ENCODE peak calls at places on chromosomes 12 and 14, in ten cellular contexts. K is HTR-8/SVneo; L is effector CD4-positive, alpha-beta T cell; J is iris pigment epithelial cell; G is NCI-H69; V is LoVo; S is effector memory CD8-positive, alpha-beta T cell; H is kidney glomerular epithelial cell; I is HuH-7.5; N is A549. T is an unnamed sample.

GRCh38 chr12:117936722-117937484 is 31.9 kb downstream of the KSR2 start:
- DNase-seq in K (no peak), L (no peak), J (no peak), G (no peak), V (no peak), S (no peak), H (no peak), I (no peak), N (no peak), T (no peak)

GRCh38 chr14:74333909-74334308 is 14.4 kb upstream of the VRTN start:
- DNase-seq in K (no peak), L (no peak), J (peak), G (no peak), V (peak), S (no peak), H (no peak), I (no peak), N (no peak), T (no peak)

GRCh38 chr14:91752956-91753355 is 21.1 kb upstream of the CATSPERB start:
- DNase-seq in K (no peak), L (no peak), J (no peak), G (no peak), V (no peak), S (no peak), H (peak), I (no peak), N (no peak), T (no peak)

GRCh38 chr14:102215071-102215470 is 75.4 kb downstream of the WDR20 start:
- DNase-seq in K (no peak), L (no peak), J (peak), G (no peak), V (no peak), S (no peak), H (no peak), I (no peak), N (no peak), T (no peak)

GRCh38 chr12:53078425-53079225 is 565 bp downstream of the SPRYD3 start:
- DNase-seq in K (no peak), L (peak), J (peak), G (peak), V (no peak), S (peak), H (no peak), I (no peak), N (no peak), T (no peak)

GRCh38 chr12:60930146-60930545 is 1330.1 kb upstream of the USP15 start:
- DNase-seq in K (no peak), L (no peak), J (no peak), G (no peak), V (no peak), S (no peak), H (no peak), I (no peak), N (no peak), T (no peak)

GRCh38 chr12:107468182-107468581 is 217.4 kb upstream of the PWP1 start:
- DNase-seq in K (no peak), L (no peak), J (no peak), G (peak), V (no peak), S (no peak), H (no peak), I (no peak), N (no peak), T (no peak)

GRCh38 chr12:93378373-93379310 is 917 bp downstream of the NUDT4 start:
- DNase-seq in K (peak), L (peak), J (peak), G (peak), V (peak), S (peak), H (peak), I (peak), N (peak), T (no peak)

GRCh38 chr12:52074656-52075408 is 4.7 kb upstream of the SMIM41 start:
- DNase-seq in K (no peak), L (no peak), J (no peak), G (peak), V (no peak), S (no peak), H (peak), I (no peak), N (no peak), T (no peak)

GRCh38 chr12:111532741-111533140 is 66.4 kb downstream of the ATXN2 start:
- DNase-seq in K (no peak), L (no peak), J (no peak), G (no peak), V (no peak), S (no peak), H (no peak), I (no peak), N (no peak), T (no peak)

GRCh38 chr12:71935594-71935993 is 3.1 kb upstream of the TPH2 start:
- DNase-seq in K (no peak), L (no peak), J (no peak), G (no peak), V (no peak), S (no peak), H (no peak), I (no peak), N (no peak), T (no peak)

GRCh38 chr14:39762576-39763401 is 330.6 kb upstream of the FBXO33 start:
- DNase-seq in K (no peak), L (no peak), J (no peak), G (no peak), V (no peak), S (no peak), H (no peak), I (peak), N (no peak), T (no peak)

GRCh38 chr12:107610030-107610859 is 75.4 kb upstream of the PWP1 start:
- DNase-seq in K (peak), L (no peak), J (peak), G (peak), V (peak), S (no peak), H (peak), I (peak), N (peak), T (no peak)

GRCh38 chr14:60768602-60769001 is 34.0 kb downstream of the MNAT1 start:
- DNase-seq in K (no peak), L (no peak), J (no peak), G (no peak), V (no peak), S (no peak), H (no peak), I (no peak), N (no peak), T (no peak)

GRCh38 chr12:50187084-50187900 is 20.1 kb upstream of the CERS5 start:
- DNase-seq in K (peak), L (no peak), J (peak), G (no peak), V (no peak), S (no peak), H (peak), I (no peak), N (no peak), T (no peak)

GRCh38 chr12:105480162-105480561 is 149.7 kb downstream of the C12orf75 start:
- DNase-seq in K (no peak), L (no peak), J (peak), G (no peak), V (no peak), S (no peak), H (no peak), I (no peak), N (no peak), T (no peak)

GRCh38 chr12:52295663-52296062 is 4.3 kb upstream of the KRT81 start:
- DNase-seq in K (no peak), L (no peak), J (no peak), G (no peak), V (peak), S (no peak), H (no peak), I (no peak), N (no peak), T (no peak)

GRCh38 chr12:91226951-91227350 is 44.3 kb upstream of the DCN start:
- DNase-seq in K (no peak), L (no peak), J (no peak), G (no peak), V (no peak), S (no peak), H (no peak), I (no peak), N (no peak), T (no peak)